ENCODE peak calls at places on chromosomes 1 and 21, in nine cellular contexts. Q is WERI-Rb-1, A is colonic mucosa, C is GM06990, B is mucosa of descending colon, H is fibroblast of villous mesenchyme, W is endodermal cell, I is fibroblast of mammary gland, L is brain microvascular endothelial cell. U is an unnamed sample.

GRCh38 chr1:159798893-159799292 is 3.3 kb upstream of the FCRL6 start:
- DNase-seq in C (no peak), L (peak), H (peak), W (peak), I (peak), B (peak), A (peak), Q (peak), U (peak)

GRCh38 chr1:220521755-220522154 is 6.2 kb upstream of the MARK1 start:
- DNase-seq in W (no peak), Q (no peak), L (no peak), C (no peak), B (no peak), I (no peak), A (no peak), H (no peak), U (no peak)

GRCh38 chr1:203182377-203182927 is 4.1 kb downstream of the CHI3L1 start:
- DNase-seq in B (no peak), W (no peak), H (no peak), I (no peak), Q (no peak), L (no peak), A (no peak), C (no peak), U (no peak)

GRCh38 chr1:174000274-174000852 is 21.8 kb downstream of the RC3H1 start:
- DNase-seq in C (no peak), B (no peak), H (no peak), Q (no peak), A (no peak), L (peak), I (no peak), W (no peak), U (peak)

GRCh38 chr1:45543599-45544417 is 6.8 kb upstream of the AKR1A1 start:
- DNase-seq in A (peak), H (no peak), W (no peak), I (no peak), Q (no peak), L (no peak), B (peak), C (peak), U (no peak)

GRCh38 chr1:209590405-209590804 is 6.9 kb downstream of the CAMK1G start:
- DNase-seq in H (peak), B (no peak), A (no peak), Q (no peak), W (peak), C (no peak), I (peak), L (peak), U (no peak)

GRCh38 chr21:43733060-43733459 is 14.1 kb downstream of the PDXK start:
- DNase-seq in I (peak), L (no peak), C (no peak), B (no peak), H (no peak), Q (no peak), A (no peak), W (no peak), U (no peak)

GRCh38 chr1:9438431-9439073 is 100.7 kb upstream of the SLC25A33 start:
- DNase-seq in A (no peak), H (peak), Q (no peak), I (peak), L (peak), C (no peak), W (peak), B (no peak), U (peak)

GRCh38 chr1:103960045-103960444 is 210.3 kb downstream of the AMY1C start:
- DNase-seq in W (no peak), I (no peak), L (no peak), Q (no peak), H (no peak), A (no peak), C (no peak), B (no peak), U (no peak)

GRCh38 chr1:76137746-76138145 is 63.2 kb downstream of the ST6GALNAC3 start:
- DNase-seq in I (no peak), H (no peak), Q (no peak), B (no peak), L (no peak), A (no peak), W (no peak), C (no peak), U (no peak)

GRCh38 chr1:29384496-29385015 is 148.2 kb downstream of the PTPRU start:
- DNase-seq in H (no peak), B (no peak), L (no peak), A (no peak), I (no peak), C (no peak), Q (no peak), W (peak), U (no peak)

GRCh38 chr1:2271841-2272655 is 43.9 kb downstream of the SKI start:
- DNase-seq in H (peak), B (no peak), I (no peak), W (no peak), C (no peak), L (no peak), A (no peak), Q (peak), U (peak)

GRCh38 chr1:29823536-29823935 is 587.2 kb downstream of the PTPRU start:
- DNase-seq in H (no peak), I (no peak), W (no peak), Q (peak), C (no peak), A (peak), L (no peak), B (no peak), U (no peak)

GRCh38 chr1:46996659-46997281 is 26.7 kb upstream of the CYP4X1 start:
- DNase-seq in A (no peak), B (no peak), L (no peak), C (no peak), H (no peak), Q (no peak), I (peak), W (no peak), U (no peak)

GRCh38 chr1:183543619-183544204 is 46.5 kb downstream of the NCF2 start:
- DNase-seq in W (no peak), B (no peak), A (peak), L (peak), H (peak), I (peak), Q (no peak), C (no peak), U (peak)

GRCh38 chr1:193579323-193579722 is 392.9 kb upstream of the B3GALT2 start:
- DNase-seq in Q (no peak), L (no peak), H (no peak), I (no peak), C (no peak), A (no peak), W (no peak), B (no peak), U (no peak)

GRCh38 chr1:17437260-17438175 is 2.0 kb downstream of the RCC2 start:
- DNase-seq in W (peak), L (no peak), C (peak), B (peak), Q (peak), I (peak), H (peak), A (peak), U (no peak)

GRCh38 chr1:234170622-234171021 is 202.6 kb upstream of the COA6 start:
- DNase-seq in Q (no peak), B (no peak), C (no peak), I (no peak), W (no peak), A (no peak), H (no peak), L (no peak), U (no peak)

GRCh38 chr1:113903496-113904291 is 905 bp downstream of the AP4B1 start:
- DNase-seq in I (no peak), B (no peak), A (peak), Q (no peak), L (no peak), W (no peak), H (no peak), C (peak), U (no peak)

GRCh38 chr21:32611471-32611997 is 643 bp downstream of the CFAP298 start:
- DNase-seq in L (peak), H (peak), I (peak), C (no peak), W (peak), B (peak), Q (peak), A (peak), U (no peak)

GRCh38 chr1:91611498-91611917 is 110.9 kb downstream of the CDC7 start:
- DNase-seq in C (no peak), A (peak), I (peak), Q (peak), H (peak), W (peak), B (peak), L (no peak), U (peak)

GRCh38 chr1:115814685-115815398 is 26.1 kb downstream of the NHLH2 start:
- DNase-seq in L (no peak), H (no peak), C (no peak), B (no peak), A (no peak), I (no peak), Q (no peak), W (no peak), U (no peak)

GRCh38 chr21:42711667-42712066 is 58.2 kb downstream of the PDE9A start:
- DNase-seq in B (no peak), A (no peak), I (no peak), H (no peak), Q (no peak), W (no peak), C (no peak), L (no peak), U (no peak)

GRCh38 chr1:28811766-28812668 is at the start of gene OPRD1:
- DNase-seq in B (no peak), W (peak), A (no peak), H (no peak), C (peak), I (peak), L (no peak), Q (no peak), U (no peak)

GRCh38 chr1:35832515-35832914 is 24.7 kb downstream of the AGO4 start:
- DNase-seq in L (no peak), I (no peak), B (no peak), H (no peak), C (no peak), A (no peak), Q (no peak), W (no peak), U (no peak)

GRCh38 chr1:66350001-66350547 is 183.9 kb upstream of the SGIP1 start:
- DNase-seq in Q (no peak), L (no peak), I (no peak), B (peak), A (no peak), W (peak), C (peak), H (peak), U (no peak)

GRCh38 chr1:36982708-36983107 is 51.6 kb downstream of the GRIK3 start:
- DNase-seq in I (no peak), W (no peak), Q (no peak), B (no peak), L (no peak), A (no peak), C (no peak), H (no peak), U (no peak)

GRCh38 chr21:36929622-36930021 is 36.8 kb downstream of the HLCS start:
- DNase-seq in Q (peak), B (no peak), I (peak), A (no peak), L (no peak), W (no peak), C (no peak), H (no peak), U (no peak)

GRCh38 chr1:40901886-40902633 is 39.9 kb upstream of the CITED4 start:
- DNase-seq in H (peak), L (peak), B (no peak), C (no peak), I (peak), Q (no peak), W (no peak), A (no peak), U (peak)

GRCh38 chr1:39663559-39663958 is 8.3 kb downstream of the NT5C1A start:
- DNase-seq in H (no peak), I (no peak), W (peak), A (no peak), Q (no peak), L (no peak), C (no peak), B (no peak), U (no peak)

GRCh38 chr1:99365545-99365944 is 101.3 kb downstream of the PLPPR4 start:
- DNase-seq in H (no peak), B (no peak), I (no peak), C (no peak), W (no peak), Q (no peak), L (no peak), A (no peak), U (no peak)

GRCh38 chr1:203507227-203507626 is 13.3 kb downstream of the OPTC start:
- DNase-seq in H (peak), L (no peak), W (no peak), C (no peak), I (peak), B (no peak), Q (no peak), A (no peak), U (no peak)

GRCh38 chr1:110880708-110881374 is 7.9 kb downstream of the CD53 start:
- DNase-seq in Q (peak), A (no peak), I (no peak), L (no peak), W (no peak), B (no peak), H (no peak), C (no peak), U (no peak)

GRCh38 chr1:39819091-39819812 is 30.6 kb upstream of the BMP8B start:
- DNase-seq in C (no peak), A (peak), L (no peak), Q (no peak), B (peak), W (no peak), H (no peak), I (no peak), U (no peak)

GRCh38 chr1:31038360-31038759 is 27.2 kb downstream of the PUM1 start:
- DNase-seq in H (peak), I (peak), L (peak), C (no peak), B (no peak), W (no peak), Q (no peak), A (no peak), U (peak)

GRCh38 chr1:27630859-27631491 is 4.0 kb downstream of the FGR start:
- DNase-seq in W (peak), A (no peak), I (no peak), H (no peak), Q (peak), L (no peak), B (no peak), C (peak), U (no peak)
- H3K4me3 ChIP-seq in W (no peak), A (no peak), I (no peak), H (no peak), Q (no peak), L (no peak), B (no peak), C (peak), U (no peak)

GRCh38 chr1:182035097-182035770 is 26.3 kb downstream of the ZNF648 start:
- DNase-seq in B (no peak), C (no peak), I (no peak), L (no peak), W (peak), Q (no peak), H (no peak), A (no peak), U (no peak)
- TF ChIP-seq CTCF in B (no peak), C (peak), I (peak), L (no peak), W (peak), Q (no peak), H (no peak), A (no peak), U (peak)

DNA sequence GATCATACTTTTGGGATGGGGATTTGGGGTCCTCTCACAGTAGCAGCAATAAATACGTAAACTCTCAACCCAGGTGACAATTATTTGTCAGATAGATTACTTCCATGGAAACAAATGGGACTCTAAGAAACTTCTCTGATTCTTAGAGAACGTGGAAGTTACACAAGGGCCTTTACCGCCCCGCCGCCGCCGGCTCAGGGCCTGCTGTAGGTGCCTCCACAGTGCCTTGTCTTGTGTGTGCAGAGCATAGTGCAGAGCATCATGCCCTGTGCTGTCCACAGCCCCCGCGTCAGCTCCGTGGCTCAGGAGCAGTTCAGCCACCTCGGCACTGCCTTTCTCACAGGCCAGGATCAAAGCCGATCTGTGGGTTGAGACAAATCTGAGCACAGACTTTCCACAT is 11.0 kb downstream of the ANKRD35 start:
- DNase-seq in C (no peak), L (no peak), B (no peak), H (no peak), A (no peak), I (no peak), Q (no peak), W (no peak), U (no peak)
- H3K4me3 ChIP-seq in C (no peak), L (no peak), B (no peak), H (no peak), A (no peak), I (no peak), Q (no peak), W (no peak), U (no peak)

DNA sequence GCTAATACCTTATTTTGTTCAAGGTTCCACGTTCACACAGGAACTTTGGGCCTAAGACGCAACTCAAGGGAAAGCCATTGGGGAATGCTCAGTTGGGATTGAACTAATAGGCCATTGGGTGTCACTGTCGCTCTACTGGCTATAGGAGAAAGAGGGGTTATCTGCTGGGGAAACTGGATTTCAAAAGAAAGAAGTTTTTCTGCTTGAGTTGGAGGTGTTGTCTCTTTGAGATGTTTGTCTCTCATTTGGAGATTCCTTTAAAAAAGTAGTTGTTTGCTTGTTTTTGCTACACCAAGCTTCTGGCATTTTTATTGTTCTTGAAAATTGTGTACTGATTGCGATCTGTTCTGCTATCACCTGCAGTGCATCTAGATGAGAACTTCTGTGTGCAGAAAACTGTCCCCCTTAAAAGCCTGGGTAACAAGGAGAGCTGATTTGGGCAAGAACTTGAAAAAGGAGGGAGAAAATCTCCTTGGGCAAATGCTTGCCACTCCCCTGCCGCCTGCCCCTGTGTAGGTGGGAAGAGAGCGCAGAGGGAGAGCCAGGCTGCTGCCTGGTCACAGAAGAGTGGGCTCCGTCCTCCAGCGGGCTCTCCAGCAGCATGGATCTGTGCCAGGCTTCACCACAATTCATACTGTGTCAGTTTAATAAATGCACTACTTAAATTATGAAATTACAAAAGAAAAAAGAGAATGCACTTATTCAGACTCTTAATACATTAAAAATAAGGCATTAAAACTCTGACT is 39.9 kb downstream of the PEX14 start:
- DNase-seq in W (no peak), I (peak), B (no peak), L (peak), Q (peak), H (peak), C (no peak), A (no peak), U (no peak)
- TF ChIP-seq CTCF in W (peak), I (peak), B (no peak), L (peak), Q (peak), H (peak), C (peak), A (peak), U (peak)

GRCh38 chr1:51415963-51416362 is 85.6 kb upstream of the TTC39A start:
- DNase-seq in W (no peak), Q (no peak), H (no peak), A (no peak), I (no peak), L (no peak), C (no peak), B (no peak), U (no peak)

GRCh38 chr1:51420867-51421627 is 90.7 kb upstream of the TTC39A start:
- DNase-seq in C (no peak), W (no peak), A (no peak), B (no peak), H (no peak), I (no peak), L (no peak), Q (no peak), U (no peak)

GRCh38 chr1:51417496-51418383 is 87.4 kb upstream of the TTC39A start:
- DNase-seq in W (no peak), C (no peak), H (peak), B (no peak), Q (no peak), A (no peak), I (peak), L (peak), U (no peak)

GRCh38 chr1:51416910-51417309 is 86.5 kb upstream of the TTC39A start:
- DNase-seq in B (no peak), H (no peak), W (no peak), C (no peak), I (no peak), Q (no peak), L (no peak), A (no peak), U (no peak)

GRCh38 chr1:51418384-51418959 is 88.1 kb upstream of the TTC39A start:
- DNase-seq in W (no peak), B (no peak), I (no peak), A (no peak), H (no peak), Q (no peak), L (no peak), C (no peak), U (no peak)
- H3K4me3 ChIP-seq in W (no peak), B (no peak), I (no peak), A (no peak), H (no peak), Q (no peak), L (no peak), C (no peak), U (no peak)

DNA sequence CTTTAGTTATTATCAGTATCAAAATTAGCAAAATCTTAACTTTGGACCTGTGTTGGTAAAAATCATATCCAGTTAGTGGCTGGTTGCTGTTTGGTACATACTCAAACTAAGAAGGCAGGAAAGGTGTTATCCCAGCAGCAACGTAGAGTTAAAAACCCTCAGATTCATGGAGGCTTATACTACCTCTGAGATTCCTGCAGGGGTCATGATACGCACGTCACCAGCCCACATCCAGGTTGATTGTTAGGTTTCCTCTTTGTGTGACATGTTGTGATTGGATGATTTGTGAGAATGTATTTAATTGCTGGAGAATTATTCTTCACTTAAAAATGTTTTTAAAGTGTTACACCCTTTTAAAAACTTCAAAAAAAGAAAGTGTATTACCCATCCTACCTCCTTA is 423.3 kb upstream of the ADGRL2 start:
- DNase-seq in I (no peak), Q (no peak), B (no peak), W (peak), H (no peak), A (peak), C (no peak), L (no peak), U (no peak)
- TF ChIP-seq CTCF in I (no peak), Q (peak), B (no peak), W (peak), H (no peak), A (no peak), C (no peak), L (no peak), U (peak)

U was measured in retinal pigment epithelial cell.